ENCODE peak calls at places on chromosome 13, in six cellular contexts. M is adrenal gland; U is IMR-90; P is osteocyte; I is astrocyte of the cerebellum; A is CD8-positive, alpha-beta T cell. T is an unnamed sample.

GRCh38 chr13:72839831-72840426 is 58.0 kb downstream of the PIBF1 start:
- DNase-seq in M (peak), U (peak), P (no peak), I (peak), A (peak), T (no peak)

GRCh38 chr13:25764378-25764777 is 287.4 kb downstream of the SHISA2 start:
- DNase-seq in M (no peak), U (no peak), P (no peak), I (no peak), A (no peak), T (no peak)

GRCh38 chr13:45623516-45624090 is 8.1 kb upstream of the ERICH6B start:
- DNase-seq in M (no peak), U (peak), P (no peak), I (no peak), A (no peak), T (no peak)

GRCh38 chr13:106528711-106529414 is 6.6 kb downstream of the EFNB2 start:
- DNase-seq in M (no peak), U (no peak), P (no peak), I (no peak), A (no peak), T (no peak)

GRCh38 chr13:76225815-76226489 is 589.8 kb downstream of the LMO7 start:
- DNase-seq in M (no peak), U (peak), P (no peak), I (peak), A (no peak), T (no peak)

GRCh38 chr13:111917901-111918300 is 149.0 kb upstream of the SOX1 start:
- DNase-seq in M (no peak), U (no peak), P (no peak), I (no peak), A (no peak), T (no peak)

GRCh38 chr13:55661505-55661904 is 1479.2 kb upstream of the PRR20A start:
- DNase-seq in M (no peak), U (no peak), P (no peak), I (no peak), A (no peak), T (no peak)

GRCh38 chr13:26474286-26474685 is 83.2 kb upstream of the WASF3 start:
- DNase-seq in M (no peak), U (no peak), P (peak), I (no peak), A (no peak), T (no peak)

GRCh38 chr13:87259479-87260083 is 411.6 kb upstream of the SLITRK5 start:
- DNase-seq in M (peak), U (no peak), P (no peak), I (no peak), A (no peak), T (no peak)

GRCh38 chr13:26813626-26814348 is 53.2 kb upstream of the GPR12 start:
- DNase-seq in M (no peak), U (no peak), P (no peak), I (no peak), A (no peak), T (no peak)

GRCh38 chr13:105272660-105273631 is 1262.5 kb downstream of the EFNB2 start:
- DNase-seq in M (no peak), U (no peak), P (no peak), I (no peak), A (no peak), T (no peak)

GRCh38 chr13:113558461-113558860 is 26.1 kb upstream of the TFDP1 start:
- DNase-seq in M (no peak), U (no peak), P (peak), I (no peak), A (no peak), T (no peak)

GRCh38 chr13:76000131-76000530 is 364.0 kb downstream of the LMO7 start:
- DNase-seq in M (no peak), U (no peak), P (no peak), I (no peak), A (no peak), T (no peak)

GRCh38 chr13:25902946-25903345 is 148.9 kb downstream of the SHISA2 start:
- DNase-seq in M (no peak), U (no peak), P (no peak), I (no peak), A (no peak), T (no peak)

GRCh38 chr13:110250258-110250891 is 56.6 kb downstream of the COL4A1 start:
- DNase-seq in M (peak), U (peak), P (peak), I (peak), A (no peak), T (no peak)

GRCh38 chr13:49681837-49682236 is 9.4 kb downstream of the EBPL start:
- DNase-seq in M (no peak), U (peak), P (peak), I (no peak), A (no peak), T (no peak)

GRCh38 chr13:107457686-107458085 is 757.6 kb downstream of the LIG4 start:
- DNase-seq in M (no peak), U (no peak), P (no peak), I (no peak), A (no peak), T (no peak)

GRCh38 chr13:109072505-109072904 is 443.1 kb downstream of the MYO16 start:
- DNase-seq in M (no peak), U (no peak), P (no peak), I (no peak), A (no peak), T (no peak)

GRCh38 chr13:44171861-44172260 is 201.8 kb upstream of the SERP2 start:
- DNase-seq in M (no peak), U (no peak), P (no peak), I (no peak), A (no peak), T (no peak)

GRCh38 chr13:64767054-64767453 is 2463.1 kb downstream of the PCDH9 start:
- DNase-seq in M (no peak), U (no peak), P (no peak), I (no peak), A (no peak), T (no peak)

GRCh38 chr13:65292488-65292901 is 1937.6 kb downstream of the PCDH9 start:
- DNase-seq in M (no peak), U (peak), P (no peak), I (peak), A (no peak), T (no peak)

GRCh38 chr13:97238432-97238831 is 16.3 kb downstream of the MBNL2 start:
- DNase-seq in M (no peak), U (no peak), P (no peak), I (no peak), A (no peak), T (no peak)

GRCh38 chr13:94061316-94061715 is 418.2 kb downstream of the DCT start:
- DNase-seq in M (no peak), U (peak), P (no peak), I (no peak), A (no peak), T (no peak)

GRCh38 chr13:73880365-73880764 is 253.8 kb downstream of the KLF12 start:
- DNase-seq in M (no peak), U (peak), P (no peak), I (peak), A (no peak), T (no peak)

GRCh38 chr13:113739527-113740285 is 19.3 kb upstream of the TMEM255B start:
- DNase-seq in M (no peak), U (no peak), P (no peak), I (no peak), A (no peak), T (no peak)

GRCh38 chr13:102710261-102710679 is 15.4 kb upstream of the METTL21C start:
- DNase-seq in M (no peak), U (peak), P (no peak), I (no peak), A (no peak), T (no peak)

GRCh38 chr13:102708991-102709390 is 14.1 kb upstream of the METTL21C start:
- DNase-seq in M (no peak), U (no peak), P (no peak), I (no peak), A (no peak), T (no peak)

GRCh38 chr13:102708211-102708610 is 13.4 kb upstream of the METTL21C start:
- DNase-seq in M (no peak), U (no peak), P (no peak), I (no peak), A (no peak), T (no peak)

GRCh38 chr13:102709536-102709935 is 14.7 kb upstream of the METTL21C start:
- DNase-seq in M (no peak), U (no peak), P (no peak), I (no peak), A (no peak), T (no peak)

DNA sequence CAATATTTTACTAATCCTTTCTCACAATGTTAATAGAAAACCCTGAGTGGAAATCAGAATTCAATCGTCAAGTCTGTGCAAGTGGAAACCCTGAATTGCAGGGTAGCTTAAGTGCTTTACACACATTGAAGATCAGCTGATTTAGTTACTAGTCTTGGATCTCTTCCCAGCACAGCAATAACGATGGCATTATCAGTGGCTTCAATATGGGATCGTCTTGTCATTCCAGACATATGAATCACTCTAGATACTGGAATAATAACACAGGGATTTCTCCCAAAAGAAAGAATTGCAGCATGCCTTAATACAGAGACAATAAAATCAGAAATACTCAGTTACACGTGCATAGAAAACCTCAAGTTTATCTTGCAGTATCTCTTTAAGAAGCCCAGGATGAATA is 12.6 kb upstream of the METTL21C start:
- DNase-seq in M (peak), U (peak), P (no peak), I (peak), A (no peak), T (no peak)
- TF ChIP-seq CTCF in M (no peak), U (no peak), P (no peak), I (no peak), A (no peak), T (no peak)

GRCh38 chr13:101570410-101570809 is 117.9 kb downstream of the ITGBL1 start:
- DNase-seq in M (no peak), U (peak), P (no peak), I (no peak), A (no peak), T (no peak)

GRCh38 chr13:101569807-101570206 is 117.3 kb downstream of the ITGBL1 start:
- DNase-seq in M (no peak), U (no peak), P (no peak), I (no peak), A (no peak), T (no peak)

GRCh38 chr13:101567841-101568240 is 115.4 kb downstream of the ITGBL1 start:
- DNase-seq in M (no peak), U (no peak), P (no peak), I (no peak), A (no peak), T (no peak)

GRCh38 chr13:101565327-101565726 is 112.9 kb downstream of the ITGBL1 start:
- DNase-seq in M (no peak), U (no peak), P (no peak), I (no peak), A (no peak), T (no peak)
- TF ChIP-seq CTCF in M (no peak), U (no peak), P (no peak), I (no peak), A (no peak), T (no peak)

DNA sequence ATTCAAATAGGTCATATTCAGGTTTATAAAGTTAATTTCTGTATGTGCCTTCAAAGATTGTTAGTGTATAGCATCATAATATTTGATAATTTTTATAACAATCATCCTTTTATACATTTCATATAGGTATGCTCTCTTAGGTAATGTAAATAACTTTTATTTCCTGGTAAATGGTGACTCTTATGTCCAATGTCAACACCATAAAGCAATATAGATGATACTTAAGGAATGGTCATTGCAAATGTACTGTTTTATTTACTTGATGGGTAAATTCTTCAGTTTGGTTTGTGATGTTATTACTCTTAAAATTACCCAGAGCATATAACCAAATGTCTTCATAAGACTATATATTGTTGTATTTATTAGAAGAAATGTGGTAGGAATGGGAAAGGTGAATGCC is 928.7 kb downstream of the PCDH9 start:
- DNase-seq in M (no peak), U (no peak), P (no peak), I (no peak), A (no peak), T (no peak)
- TF ChIP-seq CTCF in M (no peak), U (no peak), P (no peak), I (no peak), A (no peak), T (no peak)

DNA sequence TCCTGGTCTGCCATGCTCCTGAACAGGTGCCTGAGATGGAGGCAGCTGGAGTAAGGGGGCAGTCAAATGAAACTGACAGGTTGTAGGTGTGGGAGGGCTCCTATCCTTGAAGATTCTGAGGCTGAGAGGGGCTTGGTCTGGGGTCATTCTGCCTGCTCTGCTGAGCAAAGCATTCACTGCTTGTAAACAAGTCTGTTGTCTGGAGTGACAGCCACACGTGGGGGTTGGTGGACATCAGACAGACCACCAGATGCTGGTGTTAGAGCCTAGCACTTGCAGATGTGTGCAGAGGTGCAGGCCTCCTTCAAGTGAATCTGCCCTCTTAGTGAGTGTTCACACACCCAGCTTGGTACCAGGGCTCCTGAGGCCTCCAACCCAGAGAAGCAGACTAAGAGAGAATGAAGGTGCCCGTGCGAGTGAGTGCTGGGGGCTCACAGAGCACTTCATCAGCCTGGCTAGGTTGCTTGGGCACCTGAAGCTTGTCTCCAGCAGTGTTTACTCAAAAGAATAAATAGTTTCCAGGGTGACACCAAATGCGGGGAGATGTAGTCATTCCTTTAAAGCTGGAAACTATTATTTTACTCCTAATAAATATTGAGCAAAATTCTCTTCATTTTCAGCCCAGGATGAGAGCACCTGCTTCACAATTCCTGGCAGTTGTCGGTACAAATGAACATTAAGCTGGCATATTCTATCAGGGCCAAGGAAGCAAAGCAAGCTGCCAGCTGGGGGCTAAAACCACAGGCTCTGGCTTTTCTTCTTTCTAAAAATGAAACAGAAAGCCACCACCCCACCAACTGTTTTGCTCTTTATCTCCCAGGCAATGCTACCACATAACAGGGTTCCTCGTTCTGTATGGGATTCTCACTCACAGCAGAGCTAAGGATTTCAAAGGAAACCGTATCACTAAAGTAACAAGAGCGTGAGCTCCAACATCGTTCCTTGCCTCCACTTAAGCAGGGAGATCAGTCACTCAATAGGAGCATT is 82.3 kb downstream of the RNASEH2B start:
- DNase-seq in M (no peak), U (no peak), P (no peak), I (no peak), A (no peak), T (no peak)
- TF ChIP-seq CTCF in M (no peak), U (no peak), P (no peak), I (no peak), A (no peak), T (no peak)

GRCh38 chr13:59680429-59681024 is 483.2 kb downstream of the DIAPH3 start:
- DNase-seq in M (no peak), U (peak), P (no peak), I (peak), A (no peak), T (no peak)
- TF ChIP-seq CTCF in M (peak), U (peak), P (peak), I (peak), A (peak), T (peak)

GRCh38 chr13:28110414-28110813 is 10.0 kb upstream of the FLT3 start:
- DNase-seq in M (no peak), U (no peak), P (no peak), I (no peak), A (no peak), T (no peak)
- TF ChIP-seq CTCF in M (no peak), U (no peak), P (no peak), I (no peak), A (no peak), T (no peak)

GRCh38 chr13:57716295-57716694 is 84.8 kb downstream of the PCDH17 start:
- DNase-seq in M (no peak), U (no peak), P (no peak), I (no peak), A (no peak), T (no peak)
- TF ChIP-seq CTCF in M (no peak), U (no peak), P (peak), I (no peak), A (no peak), T (no peak)